ENCODE peak calls at places on chromosomes 12 and 14, in six cellular contexts. One of them, this sample, is unnamed.

GRCh38 chr12:46942579-46942978 is 116.8 kb upstream of the SLC38A4 start:
- DNase-seq in neural crest cell: no peak
- DNase-seq in GM12865: no peak
- DNase-seq in GM06990: no peak
- DNase-seq in adrenal gland: no peak
- DNase-seq in tibial nerve: no peak
- DNase-seq in this sample: no peak

GRCh38 chr12:28536088-28536487 is 345.8 kb downstream of the CCDC91 start:
- DNase-seq in neural crest cell: no peak
- DNase-seq in GM12865: no peak
- DNase-seq in GM06990: no peak
- DNase-seq in adrenal gland: no peak
- DNase-seq in tibial nerve: no peak
- DNase-seq in this sample: no peak

GRCh38 chr12:79933580-79934264 is 1.2 kb downstream of the PPP1R12A start:
- DNase-seq in neural crest cell: no peak
- DNase-seq in GM12865: peak
- DNase-seq in GM06990: no peak
- DNase-seq in adrenal gland: peak
- DNase-seq in tibial nerve: no peak
- DNase-seq in this sample: peak

GRCh38 chr12:31217356-31218130 is 108.4 kb downstream of the SINHCAF start:
- DNase-seq in neural crest cell: no peak
- DNase-seq in GM12865: no peak
- DNase-seq in GM06990: no peak
- DNase-seq in adrenal gland: no peak
- DNase-seq in tibial nerve: no peak
- DNase-seq in this sample: no peak

GRCh38 chr12:87155616-87156015 is 873.6 kb downstream of the C12orf50 start:
- DNase-seq in neural crest cell: no peak
- DNase-seq in GM12865: no peak
- DNase-seq in GM06990: no peak
- DNase-seq in adrenal gland: no peak
- DNase-seq in tibial nerve: no peak
- DNase-seq in this sample: no peak

GRCh38 chr12:91968772-91969171 is 176.9 kb downstream of the BTG1 start:
- DNase-seq in neural crest cell: no peak
- DNase-seq in GM12865: no peak
- DNase-seq in GM06990: no peak
- DNase-seq in adrenal gland: no peak
- DNase-seq in tibial nerve: no peak
- DNase-seq in this sample: no peak

GRCh38 chr12:2682301-2683282 is 112.2 kb upstream of the FKBP4 start:
- DNase-seq in neural crest cell: peak
- DNase-seq in GM12865: peak
- DNase-seq in GM06990: no peak
- DNase-seq in adrenal gland: no peak
- DNase-seq in tibial nerve: no peak
- DNase-seq in this sample: peak

GRCh38 chr14:55121146-55121545 is 7.9 kb upstream of the LGALS3 start:
- DNase-seq in neural crest cell: no peak
- DNase-seq in GM12865: no peak
- DNase-seq in GM06990: no peak
- DNase-seq in adrenal gland: no peak
- DNase-seq in tibial nerve: no peak
- DNase-seq in this sample: no peak

GRCh38 chr12:110338754-110339153 is 57.7 kb downstream of the ATP2A2 start:
- DNase-seq in neural crest cell: no peak
- DNase-seq in GM12865: peak
- DNase-seq in GM06990: no peak
- DNase-seq in adrenal gland: no peak
- DNase-seq in tibial nerve: no peak
- DNase-seq in this sample: no peak

GRCh38 chr14:101707285-101707842 is 54.1 kb upstream of the PPP2R5C start:
- DNase-seq in neural crest cell: peak
- DNase-seq in GM12865: peak
- DNase-seq in GM06990: peak
- DNase-seq in adrenal gland: peak
- DNase-seq in tibial nerve: no peak
- DNase-seq in this sample: no peak

GRCh38 chr12:48973992-48974673 is 2.6 kb upstream of the WNT10B start:
- DNase-seq in neural crest cell: peak
- DNase-seq in GM12865: no peak
- DNase-seq in GM06990: no peak
- DNase-seq in adrenal gland: no peak
- DNase-seq in tibial nerve: peak
- DNase-seq in this sample: no peak
- TF ChIP-seq CTCF in neural crest cell: peak
- TF ChIP-seq CTCF in GM12865: peak
- TF ChIP-seq CTCF in GM06990: peak
- TF ChIP-seq CTCF in adrenal gland: peak
- TF ChIP-seq CTCF in tibial nerve: peak
- TF ChIP-seq CTCF in this sample: peak

GRCh38 chr14:50006141-50006540 is 110.2 kb downstream of the VCPKMT start:
- DNase-seq in neural crest cell: no peak
- DNase-seq in GM12865: no peak
- DNase-seq in GM06990: no peak
- DNase-seq in adrenal gland: no peak
- DNase-seq in tibial nerve: no peak
- DNase-seq in this sample: no peak

GRCh38 chr14:50002926-50003212 is 110.0 kb downstream of the ARF6 start:
- DNase-seq in neural crest cell: no peak
- DNase-seq in GM12865: no peak
- DNase-seq in GM06990: no peak
- DNase-seq in adrenal gland: no peak
- DNase-seq in tibial nerve: no peak
- DNase-seq in this sample: no peak

GRCh38 chr14:50001999-50002925 is 109.4 kb downstream of the ARF6 start:
- DNase-seq in neural crest cell: no peak
- DNase-seq in GM12865: peak
- DNase-seq in GM06990: peak
- DNase-seq in adrenal gland: no peak
- DNase-seq in tibial nerve: no peak
- DNase-seq in this sample: no peak

GRCh38 chr14:50001146-50001998 is 108.5 kb downstream of the ARF6 start:
- DNase-seq in neural crest cell: no peak
- DNase-seq in GM12865: peak
- DNase-seq in GM06990: peak
- DNase-seq in adrenal gland: no peak
- DNase-seq in tibial nerve: peak
- DNase-seq in this sample: no peak

GRCh38 chr14:50003213-50004021 is 110.5 kb downstream of the ARF6 start:
- DNase-seq in neural crest cell: peak
- DNase-seq in GM12865: peak
- DNase-seq in GM06990: peak
- DNase-seq in adrenal gland: peak
- DNase-seq in tibial nerve: peak
- DNase-seq in this sample: peak
- TF ChIP-seq CTCF in neural crest cell: peak
- TF ChIP-seq CTCF in GM12865: peak
- TF ChIP-seq CTCF in GM06990: peak
- TF ChIP-seq CTCF in adrenal gland: no peak
- TF ChIP-seq CTCF in tibial nerve: peak
- TF ChIP-seq CTCF in this sample: no peak

DNA sequence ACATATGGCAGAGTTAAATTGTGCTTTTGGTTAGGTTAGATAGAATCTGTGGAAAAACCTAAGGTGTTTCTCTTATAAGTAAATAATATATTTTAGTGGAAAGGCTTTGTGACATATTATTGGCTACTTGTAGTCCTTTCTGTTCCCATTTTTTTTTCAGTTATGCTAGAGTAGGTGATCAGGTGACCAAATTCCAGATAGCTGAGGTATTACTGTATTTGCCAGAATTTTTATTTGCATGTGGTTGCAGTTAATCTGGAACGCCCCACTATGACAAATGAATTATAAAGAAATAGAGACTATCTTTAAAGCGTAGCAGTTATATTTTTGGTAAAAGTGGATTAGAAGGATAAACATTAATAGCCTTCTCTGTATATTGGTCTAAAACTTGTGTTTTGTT is 52.0 kb downstream of the ARHGAP5 start:
- DNase-seq in neural crest cell: no peak
- DNase-seq in GM12865: no peak
- DNase-seq in GM06990: no peak
- DNase-seq in adrenal gland: no peak
- DNase-seq in tibial nerve: no peak
- DNase-seq in this sample: no peak
- TF ChIP-seq CTCF in neural crest cell: no peak
- TF ChIP-seq CTCF in GM12865: no peak
- TF ChIP-seq CTCF in GM06990: no peak
- TF ChIP-seq CTCF in adrenal gland: no peak
- TF ChIP-seq CTCF in tibial nerve: no peak
- TF ChIP-seq CTCF in this sample: no peak

GRCh38 chr12:116691205-116691604 is 46.7 kb downstream of the SPRING1 start:
- DNase-seq in neural crest cell: no peak
- DNase-seq in GM12865: no peak
- DNase-seq in GM06990: no peak
- DNase-seq in adrenal gland: no peak
- DNase-seq in tibial nerve: no peak
- DNase-seq in this sample: no peak

GRCh38 chr12:116684891-116685290 is 53.0 kb downstream of the SPRING1 start:
- DNase-seq in neural crest cell: no peak
- DNase-seq in GM12865: no peak
- DNase-seq in GM06990: no peak
- DNase-seq in adrenal gland: no peak
- DNase-seq in tibial nerve: no peak
- DNase-seq in this sample: no peak

GRCh38 chr12:116689586-116689985 is 48.3 kb downstream of the SPRING1 start:
- DNase-seq in neural crest cell: no peak
- DNase-seq in GM12865: no peak
- DNase-seq in GM06990: no peak
- DNase-seq in adrenal gland: no peak
- DNase-seq in tibial nerve: no peak
- DNase-seq in this sample: no peak

GRCh38 chr12:116690016-116690709 is 47.7 kb downstream of the SPRING1 start:
- DNase-seq in neural crest cell: no peak
- DNase-seq in GM12865: no peak
- DNase-seq in GM06990: no peak
- DNase-seq in adrenal gland: no peak
- DNase-seq in tibial nerve: no peak
- DNase-seq in this sample: no peak

DNA sequence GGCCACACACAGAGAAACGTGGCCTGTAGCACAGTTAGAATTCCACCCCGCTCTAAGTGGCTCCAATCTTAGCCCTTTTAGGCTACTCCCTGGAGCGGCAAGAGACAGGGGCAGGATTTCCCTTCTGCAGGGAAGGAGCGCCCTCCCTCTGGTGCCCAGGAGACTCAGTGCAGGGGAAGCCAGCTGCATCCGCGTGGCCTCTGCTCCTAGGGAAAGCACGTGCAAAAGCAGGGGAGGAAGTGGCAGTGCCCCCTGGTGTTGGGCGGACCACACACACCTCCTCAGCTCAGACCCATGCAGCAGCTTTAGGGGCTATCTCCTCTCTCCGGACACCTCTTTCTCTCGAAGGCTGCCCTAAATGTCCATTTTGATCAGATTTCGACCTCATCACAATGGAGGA is 50.0 kb downstream of the SPRING1 start:
- DNase-seq in neural crest cell: peak
- DNase-seq in GM12865: peak
- DNase-seq in GM06990: no peak
- DNase-seq in adrenal gland: no peak
- DNase-seq in tibial nerve: no peak
- DNase-seq in this sample: no peak
- TF ChIP-seq CTCF in neural crest cell: peak
- TF ChIP-seq CTCF in GM12865: peak
- TF ChIP-seq CTCF in GM06990: peak
- TF ChIP-seq CTCF in adrenal gland: peak
- TF ChIP-seq CTCF in tibial nerve: peak
- TF ChIP-seq CTCF in this sample: peak

GRCh38 chr14:65732112-65732511 is 319.6 kb downstream of the FUT8 start:
- DNase-seq in neural crest cell: no peak
- DNase-seq in GM12865: peak
- DNase-seq in GM06990: peak
- DNase-seq in adrenal gland: no peak
- DNase-seq in tibial nerve: no peak
- DNase-seq in this sample: no peak
- TF ChIP-seq CTCF in neural crest cell: no peak
- TF ChIP-seq CTCF in GM12865: no peak
- TF ChIP-seq CTCF in GM06990: no peak
- TF ChIP-seq CTCF in adrenal gland: no peak
- TF ChIP-seq CTCF in tibial nerve: no peak
- TF ChIP-seq CTCF in this sample: no peak